ENCODE peak calls at places on chromosomes 16 and 17, in six cellular contexts. Z is HCT116, G is H1, B is K562, I is HepG2, P is GM12878. Q is an unnamed sample. For H3K4me1, the result is how much of the 10 kb centered on the place peaks cover.

GRCh38 chr17:77555741-77556291 is 402.7 kb upstream of the TNRC6C start:
- DNase-seq in B (no peak), Z (no peak), G (no peak), P (no peak), I (no peak), Q (no peak)

GRCh38 chr17:67434061-67434525 is 57.0 kb downstream of the PITPNC1 start:
- DNase-seq in I (no peak), G (no peak), Z (no peak), P (no peak), B (no peak), Q (no peak)

GRCh38 chr16:53131363-53132071 is 76.7 kb downstream of the CHD9 start:
- DNase-seq in Z (no peak), P (no peak), B (peak), I (peak), G (peak), Q (no peak)

GRCh38 chr17:42422412-42422957 is 571 bp downstream of the CAVIN1 start:
- DNase-seq in I (no peak), Z (no peak), P (no peak), B (peak), G (peak), Q (no peak)

GRCh38 chr17:12180644-12181261 is 160.1 kb downstream of the MAP2K4 start:
- DNase-seq in I (peak), Z (peak), P (peak), G (no peak), B (peak), Q (peak)

GRCh38 chr17:50204431-50204830 is 3.0 kb upstream of the COL1A1 start:
- DNase-seq in Z (no peak), I (no peak), B (no peak), G (no peak), P (no peak), Q (no peak)

GRCh38 chr17:1108560-1108809 is 71.3 kb downstream of the ABR start:
- DNase-seq in G (no peak), I (no peak), P (no peak), Z (no peak), B (no peak), Q (no peak)

GRCh38 chr17:28880572-28880945 is 17.0 kb downstream of the FLOT2 start:
- DNase-seq in G (no peak), I (no peak), B (no peak), Z (no peak), P (no peak), Q (no peak)

GRCh38 chr16:3259097-3259496 is 2.7 kb upstream of the MEFV start:
- DNase-seq in Z (no peak), B (no peak), I (peak), G (no peak), P (no peak), Q (no peak)

GRCh38 chr17:8163978-8164814 is 1.4 kb upstream of the VAMP2 start:
- DNase-seq in I (no peak), G (no peak), P (no peak), Z (no peak), B (peak), Q (no peak)

GRCh38 chr17:8162997-8163977 is 539 bp upstream of the VAMP2 start:
- DNase-seq in G (peak), Z (no peak), B (no peak), P (no peak), I (no peak), Q (no peak)

GRCh38 chr17:8166731-8167130 is 4.0 kb upstream of the VAMP2 start:
- DNase-seq in B (no peak), G (no peak), Z (no peak), I (no peak), P (no peak), Q (no peak)

GRCh38 chr17:8162232-8162996 is at the start of gene VAMP2:
- DNase-seq in P (no peak), G (no peak), I (no peak), B (peak), Z (no peak), Q (no peak)

GRCh38 chr17:8164815-8165131 is 2.0 kb upstream of the VAMP2 start:
- DNase-seq in Z (no peak), G (no peak), B (no peak), P (no peak), I (no peak), Q (no peak)
- H3K9ac ChIP-seq in Z (peak), G (no peak), B (peak), P (no peak), I (peak), Q (peak)

DNA sequence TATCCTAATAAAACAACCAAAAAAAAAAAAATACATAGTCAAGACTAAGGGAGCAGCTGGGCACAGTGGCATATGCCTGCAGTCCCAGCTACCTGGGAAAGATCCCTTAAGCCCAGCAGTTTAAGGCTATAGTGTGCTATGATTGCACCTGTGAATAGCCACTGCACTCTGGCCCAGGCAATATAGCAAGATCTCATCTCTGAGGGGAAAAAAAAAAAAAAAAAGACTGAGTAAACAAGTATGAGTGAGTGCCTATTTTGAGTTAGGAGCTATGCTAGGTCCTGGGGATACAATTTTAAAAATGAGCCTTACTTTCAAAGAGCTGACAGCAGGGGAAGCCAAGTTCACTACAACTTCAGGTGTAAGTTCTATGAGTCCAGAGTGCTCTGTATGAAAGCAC is 55.4 kb downstream of the GRB2 start:
- DNase-seq in Z (no peak), I (no peak), P (no peak), B (no peak), G (no peak), Q (no peak)
- H3K4me1 ChIP-seq in Z (under half), I (half or more), P (half or more), B (under half), G (under half), Q (under half)

DNA sequence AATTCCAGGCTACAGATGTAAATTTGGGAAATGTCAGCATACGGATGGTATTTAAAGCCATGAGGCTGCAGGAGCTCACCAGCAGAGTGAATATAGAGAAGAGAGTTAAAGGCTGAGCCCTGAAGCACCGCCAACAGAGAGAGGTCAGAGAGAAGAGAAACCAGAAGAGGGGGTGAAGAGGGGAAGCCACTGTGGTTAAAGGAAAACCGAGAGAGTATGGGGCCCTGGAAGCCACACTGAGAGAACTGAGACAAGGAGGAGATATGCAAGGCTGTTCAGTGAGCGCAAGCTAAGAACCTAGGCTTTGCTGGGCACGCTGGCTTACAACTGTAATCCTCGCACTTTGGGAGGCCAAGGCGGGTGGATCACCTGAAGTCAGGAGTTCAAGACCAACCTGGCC is 24.6 kb downstream of the COPRS start:
- DNase-seq in G (no peak), B (no peak), I (no peak), Z (no peak), P (peak), Q (no peak)
- TF ChIP-seq ZNF274 in G (no peak), B (no peak), I (no peak), Z (no peak), P (no peak), Q (no peak)

DNA sequence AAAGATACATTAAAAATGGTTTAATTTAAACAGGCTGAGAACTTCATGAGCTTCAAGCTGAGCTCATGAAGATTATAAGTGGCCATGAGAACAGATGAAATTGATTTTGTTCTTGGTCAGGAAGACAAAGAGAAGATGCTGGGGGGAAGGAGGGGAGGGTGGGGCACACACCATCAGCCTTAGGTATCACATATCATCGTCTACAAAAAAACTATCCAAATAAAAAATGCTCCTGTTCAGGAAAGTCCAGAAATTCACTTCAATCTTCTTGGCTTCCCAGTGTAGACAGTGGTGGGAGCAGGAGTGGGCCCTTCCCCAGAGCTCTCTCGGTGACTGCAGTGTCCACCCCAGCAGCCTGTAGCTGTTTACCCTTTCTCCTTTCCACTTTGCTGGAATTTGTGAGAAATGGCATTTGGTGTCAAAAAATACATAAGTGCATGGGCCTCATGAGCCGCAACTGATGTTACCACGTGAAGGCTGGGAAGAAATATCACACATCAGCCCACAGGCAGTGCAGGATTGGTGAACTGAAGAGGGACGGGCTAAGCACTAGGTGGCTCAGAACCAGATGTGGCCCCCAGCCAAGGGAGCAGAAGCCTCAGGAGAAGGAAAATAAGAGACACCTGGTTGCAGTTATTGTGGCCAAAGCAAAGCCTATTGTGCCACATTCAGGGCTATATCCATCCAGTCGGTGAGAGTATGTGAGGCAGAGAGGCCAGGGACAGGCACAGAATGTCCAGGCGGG is 6.1 kb downstream of the KRT37 start:
- DNase-seq in P (no peak), B (no peak), Z (no peak), I (no peak), G (no peak), Q (no peak)
- H3K9ac ChIP-seq in P (no peak), B (no peak), Z (no peak), I (no peak), G (no peak), Q (no peak)